ENCODE peak calls at places on chromosomes 3 and 15, in four cellular contexts. R is ovary, D is stomach, M is RWPE1. T is an unnamed sample.

GRCh38 chr15:96327155-96327741 is 3.3 kb upstream of the NR2F2 start:
- DNase-seq in D (no peak), R (peak), M (peak), T (no peak)

GRCh38 chr3:43963208-43963607 is 272.5 kb downstream of the ABHD5 start:
- DNase-seq in D (no peak), R (no peak), M (no peak), T (no peak)

GRCh38 chr3:13152826-13153710 is 79.8 kb upstream of the IQSEC1 start:
- DNase-seq in M (no peak), D (no peak), R (no peak), T (no peak)

GRCh38 chr15:42215854-42216829 is 8.0 kb upstream of the VPS39 start:
- DNase-seq in D (no peak), M (no peak), R (no peak), T (no peak)

GRCh38 chr3:185732782-185733181 is 92.1 kb downstream of the IGF2BP2 start:
- DNase-seq in M (peak), D (no peak), R (no peak), T (no peak)

GRCh38 chr15:100778831-100779288 is 100.8 kb upstream of the ALDH1A3 start:
- DNase-seq in M (no peak), R (peak), D (no peak), T (no peak)

GRCh38 chr3:110174908-110175307 is 837.6 kb upstream of the DPPA4 start:
- DNase-seq in D (no peak), M (no peak), R (no peak), T (no peak)

GRCh38 chr3:194450341-194450740 is 36.5 kb downstream of the ATP13A3 start:
- DNase-seq in D (no peak), M (no peak), R (no peak), T (no peak)

GRCh38 chr15:31225356-31225955 is 101.2 kb upstream of the KLF13 start:
- DNase-seq in M (no peak), R (no peak), D (no peak), T (no peak)

GRCh38 chr15:40115670-40116093 is 7.0 kb upstream of the BMF start:
- DNase-seq in M (no peak), D (peak), R (no peak), T (no peak)

GRCh38 chr3:102536479-102536878 is 101.7 kb downstream of the ZPLD1 start:
- DNase-seq in M (peak), D (no peak), R (no peak), T (peak)

GRCh38 chr3:176274161-176274560 is 923.1 kb downstream of the TBL1XR1 start:
- DNase-seq in D (no peak), M (no peak), R (no peak), T (no peak)

GRCh38 chr3:147417896-147418295 is 8.7 kb downstream of the ZIC1 start:
- DNase-seq in R (no peak), D (no peak), M (no peak), T (no peak)

GRCh38 chr3:177459397-177459796 is 262.1 kb upstream of the TBL1XR1 start:
- DNase-seq in M (no peak), R (no peak), D (no peak), T (no peak)

GRCh38 chr15:91603681-91604080 is 249.8 kb upstream of the SLCO3A1 start:
- DNase-seq in D (no peak), M (no peak), R (no peak), T (no peak)

GRCh38 chr15:99411234-99411633 is 154.6 kb upstream of the MEF2A start:
- DNase-seq in R (no peak), M (no peak), D (no peak), T (no peak)

GRCh38 chr15:42069025-42069424 is 25.3 kb downstream of the PLA2G4D start:
- DNase-seq in R (no peak), D (no peak), M (no peak), T (no peak)

GRCh38 chr15:78299302-78300102 is at the start of gene SKIC8:
- DNase-seq in R (peak), D (peak), M (peak), T (peak)

GRCh38 chr3:142670120-142670519 is 53.7 kb upstream of the TRPC1 start:
- DNase-seq in R (no peak), D (no peak), M (no peak), T (no peak)

GRCh38 chr3:115885621-115886020 is 262.3 kb downstream of the GAP43 start:
- DNase-seq in M (no peak), R (no peak), D (no peak), T (no peak)

GRCh38 chr15:73838795-73839565 is 34.4 kb upstream of the TBC1D21 start:
- DNase-seq in M (no peak), R (peak), D (peak), T (no peak)

GRCh38 chr3:17639765-17640164 is 102.7 kb downstream of the TBC1D5 start:
- DNase-seq in R (no peak), M (peak), D (no peak), T (no peak)

GRCh38 chr3:31234143-31234542 is 298.6 kb upstream of the STT3B start:
- DNase-seq in R (no peak), D (no peak), M (no peak), T (no peak)

GRCh38 chr3:150759319-150759718 is 3.6 kb downstream of the SIAH2 start:
- DNase-seq in M (peak), D (no peak), R (no peak), T (no peak)

GRCh38 chr15:93664180-93664951 is 567.0 kb upstream of the MCTP2 start:
- DNase-seq in D (no peak), M (no peak), R (no peak), T (no peak)

GRCh38 chr3:160695906-160696305 is 18.9 kb downstream of the ARL14 start:
- DNase-seq in R (no peak), M (no peak), D (no peak), T (no peak)

GRCh38 chr3:120848503-120848902 is 59.5 kb upstream of the STXBP5L start:
- DNase-seq in R (no peak), M (no peak), D (no peak), T (no peak)

GRCh38 chr3:4943553-4943952 is 35.7 kb upstream of the BHLHE40 start:
- DNase-seq in M (peak), D (no peak), R (no peak), T (no peak)

GRCh38 chr15:68001811-68002210 is 52.3 kb upstream of the PIAS1 start:
- DNase-seq in R (no peak), M (no peak), D (no peak), T (no peak)

GRCh38 chr3:4413467-4413866 is 53.6 kb downstream of the SUMF1 start:
- DNase-seq in M (peak), D (no peak), R (no peak), T (no peak)

GRCh38 chr15:98789020-98789419 is 140.7 kb downstream of the IGF1R start:
- DNase-seq in M (no peak), D (no peak), R (no peak), T (no peak)

GRCh38 chr3:50221413-50222168 is 14.4 kb upstream of the GNAI2 start:
- DNase-seq in R (no peak), D (no peak), M (no peak), T (no peak)

GRCh38 chr3:143821862-143822261 is 26.4 kb downstream of the SLC9A9 start:
- DNase-seq in D (no peak), R (no peak), M (no peak), T (no peak)
- H3K27ac ChIP-seq in D (peak), R (no peak), M (no peak), T (no peak)

GRCh38 chr3:9978664-9979349 is 7.8 kb downstream of the EMC3 start:
- DNase-seq in R (no peak), M (no peak), D (no peak), T (no peak)
- H3K27ac ChIP-seq in R (no peak), M (peak), D (peak), T (no peak)

GRCh38 chr3:107643038-107643883 is 120.5 kb downstream of the BBX start:
- DNase-seq in M (no peak), R (no peak), D (no peak), T (no peak)
- H3K27ac ChIP-seq in M (no peak), R (no peak), D (no peak), T (no peak)

GRCh38 chr15:66497502-66498455 is at the start of gene SNAPC5:
- DNase-seq in R (peak), M (peak), D (peak), T (peak)
- H3K27ac ChIP-seq in R (peak), M (peak), D (peak), T (peak)

T was measured in CD4-positive, CD25-positive, alpha-beta regulatory T cell.